ENCODE peak calls at places on chromosomes 5 and 9, in five cellular contexts. O is HFF-Myc, S is stomach, E is HCT116, L is retinal pigment epithelial cell. M is an unnamed sample.

GRCh38 chr9:126050605-126050990 is 276.0 kb upstream of the MVB12B start:
- DNase-seq in O (no peak), S (no peak), E (no peak), L (no peak), M (no peak)

GRCh38 chr5:40367260-40367659 is 312.5 kb upstream of the PTGER4 start:
- DNase-seq in O (no peak), S (no peak), E (no peak), L (no peak), M (no peak)

GRCh38 chr5:121430538-121430937 is 421.1 kb upstream of the FTMT start:
- DNase-seq in O (no peak), S (no peak), E (no peak), L (no peak), M (no peak)

GRCh38 chr9:111597852-111598729 is 1.4 kb downstream of the PTGR1 start:
- DNase-seq in O (no peak), S (peak; percentile 69), E (peak; percentile 63), L (no peak), M (peak; percentile 55)

GRCh38 chr9:133539434-133539833 is 4.9 kb downstream of the ADAMTSL2 start:
- DNase-seq in O (no peak), S (peak; percentile 37), E (no peak), L (no peak), M (no peak)

GRCh38 chr9:120544441-120544840 is 35.5 kb downstream of the CDK5RAP2 start:
- DNase-seq in O (no peak), S (no peak), E (no peak), L (no peak), M (no peak)

GRCh38 chr9:73037613-73038012 is 84.8 kb upstream of the ALDH1A1 start:
- DNase-seq in O (no peak), S (no peak), E (no peak), L (peak; percentile 76), M (peak; percentile 18)

GRCh38 chr5:76389513-76390154 is 13.5 kb upstream of the IQGAP2 start:
- DNase-seq in O (no peak), S (peak; percentile 44), E (no peak), L (no peak), M (peak; percentile 86)

GRCh38 chr9:70948744-70949143 is 172.7 kb downstream of the TRPM3 start:
- DNase-seq in O (no peak), S (no peak), E (no peak), L (no peak), M (no peak)

GRCh38 chr9:128124873-128125574 is 2.5 kb downstream of the PTGES2 start:
- DNase-seq in O (peak; percentile 31), S (peak; percentile 82), E (peak; percentile 46), L (no peak), M (peak; percentile 57)

GRCh38 chr5:179606910-179607448 is 16.5 kb downstream of the HNRNPH1 start:
- DNase-seq in O (no peak), S (no peak), E (no peak), L (no peak), M (no peak)

GRCh38 chr5:76269259-76269958 is 133.7 kb upstream of the IQGAP2 start:
- DNase-seq in O (no peak), S (no peak), E (no peak), L (no peak), M (no peak)

GRCh38 chr9:110669439-110669838 is 848 bp downstream of the MUSK start:
- DNase-seq in O (no peak), S (no peak), E (no peak), L (no peak), M (no peak)

GRCh38 chr9:79694676-79695400 is 123.1 kb downstream of the TLE4 start:
- DNase-seq in O (no peak), S (no peak), E (no peak), L (peak; percentile 26), M (no peak)

GRCh38 chr9:128902351-128903078 is 18.3 kb upstream of the PHYHD1 start:
- DNase-seq in O (no peak), S (peak; percentile 66), E (no peak), L (no peak), M (no peak)

GRCh38 chr5:107570805-107571531 is 99.8 kb downstream of the EFNA5 start:
- DNase-seq in O (no peak), S (peak; percentile 31), E (no peak), L (no peak), M (peak; percentile 2)

GRCh38 chr5:133485468-133485867 is 126.9 kb downstream of the FSTL4 start:
- DNase-seq in O (no peak), S (no peak), E (no peak), L (no peak), M (no peak)

GRCh38 chr5:133487093-133487492 is 125.2 kb downstream of the FSTL4 start:
- DNase-seq in O (no peak), S (no peak), E (no peak), L (no peak), M (no peak)

GRCh38 chr5:133489632-133490031 is 122.7 kb downstream of the FSTL4 start:
- DNase-seq in O (no peak), S (no peak), E (peak; percentile 47), L (no peak), M (peak; percentile 13)
- TF ChIP-seq CTCF in O (no peak), S (no peak), E (peak; percentile 47), L (no peak), M (peak; percentile 44)

GRCh38 chr5:141356133-141356532 is 1.3 kb downstream of the PCDHGA4 start:
- DNase-seq in O (no peak), S (no peak), E (no peak), L (no peak), M (no peak)

GRCh38 chr5:141360685-141361084 is 891 bp downstream of the PCDHGB2 start:
- DNase-seq in O (no peak), S (no peak), E (no peak), L (no peak), M (no peak)

GRCh38 chr5:141362719-141363118 is 1.2 kb upstream of the PCDHGA5 start:
- DNase-seq in O (no peak), S (no peak), E (no peak), L (no peak), M (no peak)

GRCh38 chr5:141356950-141357349 is 2.1 kb downstream of the PCDHGA4 start:
- DNase-seq in O (no peak), S (no peak), E (no peak), L (no peak), M (no peak)

GRCh38 chr5:141359790-141360426 is at the start of gene PCDHGB2:
- DNase-seq in O (no peak), S (no peak), E (peak; percentile 40), L (no peak), M (peak; percentile 48)
- TF ChIP-seq CTCF in O (peak; percentile 39), S (no peak), E (peak; percentile 48), L (peak; percentile 22), M (peak; percentile 62)

GRCh38 chr9:116000748-116001329 is 152.8 kb upstream of the PAPPA start:
- DNase-seq in O (no peak), S (peak; percentile 26), E (peak; percentile 48), L (no peak), M (peak; percentile 32)
- TF ChIP-seq CTCF in O (peak; percentile 46), S (no peak), E (peak; percentile 89), L (peak; percentile 53), M (peak; percentile 68)

GRCh38 chr5:113678924-113679575 is 165.6 kb downstream of the YTHDC2 start:
- DNase-seq in O (peak; percentile 24), S (no peak), E (peak; percentile 50), L (no peak), M (peak; percentile 30)

GRCh38 chr5:113680534-113680933 is 167.0 kb downstream of the YTHDC2 start:
- DNase-seq in O (no peak), S (no peak), E (no peak), L (no peak), M (no peak)

GRCh38 chr5:113683211-113683610 is 169.7 kb downstream of the YTHDC2 start:
- DNase-seq in O (no peak), S (no peak), E (no peak), L (no peak), M (no peak)

GRCh38 chr5:113686599-113686998 is 173.1 kb downstream of the YTHDC2 start:
- DNase-seq in O (no peak), S (no peak), E (no peak), L (no peak), M (no peak)

DNA sequence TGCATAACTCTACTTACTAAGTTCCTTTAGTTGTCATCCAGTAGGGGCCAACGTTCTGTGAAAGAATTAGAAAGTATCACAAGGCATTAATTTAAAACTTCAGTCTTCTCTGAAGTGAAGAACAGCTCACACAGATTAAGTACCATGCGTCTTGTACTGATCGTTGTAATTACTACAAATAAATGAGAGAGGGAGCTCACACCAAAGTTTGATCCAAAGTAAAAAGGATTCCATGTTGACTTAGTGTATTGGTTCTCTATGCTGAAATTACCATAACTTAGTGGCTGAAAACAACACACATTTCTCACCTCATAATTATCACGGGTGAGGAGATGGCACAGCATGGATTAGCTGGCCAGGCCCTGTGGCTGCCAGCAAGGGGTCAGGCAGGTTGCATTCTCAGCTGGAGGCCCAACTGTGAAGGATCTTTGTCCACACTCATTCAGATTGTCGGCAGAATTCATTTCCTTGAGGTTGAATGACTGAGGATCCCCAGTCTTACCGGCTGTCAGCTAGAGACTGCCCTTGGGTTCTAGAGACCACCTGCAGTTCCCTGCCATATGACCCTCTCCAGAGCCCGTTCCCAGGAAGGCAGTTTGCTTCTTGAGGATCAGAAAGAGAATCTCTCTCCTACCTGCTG is 169.1 kb downstream of the YTHDC2 start:
- DNase-seq in O (no peak), S (no peak), E (peak; percentile 7), L (no peak), M (no peak)
- TF ChIP-seq CTCF in O (no peak), S (no peak), E (peak; percentile 22), L (no peak), M (no peak)

M was measured in HepG2.